ENCODE peak calls at places on chromosomes 13 and 19, in seven cellular contexts. M is upper lobe of right lung; L is fibroblast of lung; S is psoas muscle; W is IMR-90; O is neural progenitor cell; Z is effector memory CD4-positive, alpha-beta T cell. U is an unnamed sample.

GRCh38 chr19:34295103-34295502 is 40.7 kb downstream of the GARRE1 start:
- DNase-seq in W (no peak), L (no peak), M (no peak), S (no peak), Z (no peak), O (no peak), U (no peak)

GRCh38 chr19:39645800-39646411 is 9.8 kb upstream of the LGALS16 start:
- DNase-seq in S (no peak), O (peak; percentile 48), L (peak; percentile 20), Z (no peak), W (peak; percentile 15), M (no peak), U (peak; percentile 50)

GRCh38 chr13:42394361-42395065 is 122.6 kb downstream of the AKAP11 start:
- DNase-seq in S (no peak), O (no peak), M (no peak), W (no peak), L (no peak), Z (no peak), U (no peak)

GRCh38 chr13:80082396-80083096 is 258.4 kb downstream of the SPRY2 start:
- DNase-seq in W (peak; percentile 74), S (no peak), O (no peak), L (peak; percentile 91), M (no peak), Z (no peak), U (no peak)

GRCh38 chr13:20369886-20370361 is 137.8 kb upstream of the GJB6 start:
- DNase-seq in O (no peak), Z (no peak), S (no peak), W (no peak), L (peak; percentile 20), M (no peak), U (no peak)

GRCh38 chr13:41546372-41547252 is 89.3 kb downstream of the RGCC start:
- DNase-seq in Z (no peak), S (no peak), W (peak; percentile 89), M (no peak), L (peak; percentile 94), O (no peak), U (no peak)

GRCh38 chr13:62875118-62875640 is 1459.5 kb upstream of the PCDH20 start:
- DNase-seq in O (no peak), S (no peak), W (no peak), M (no peak), Z (no peak), L (no peak), U (no peak)

GRCh38 chr13:73090812-73091187 is 32.0 kb downstream of the KLF5 start:
- DNase-seq in Z (no peak), W (no peak), O (no peak), L (no peak), S (no peak), M (no peak), U (no peak)

GRCh38 chr13:52969373-52969772 is 59.2 kb upstream of the OLFM4 start:
- DNase-seq in Z (no peak), M (no peak), L (no peak), W (no peak), S (no peak), O (no peak), U (no peak)

GRCh38 chr13:102983496-102983895 is 82.7 kb downstream of the SLC10A2 start:
- DNase-seq in Z (no peak), W (no peak), O (no peak), S (no peak), M (no peak), L (no peak), U (no peak)

GRCh38 chr19:29446331-29446730 is 79.5 kb upstream of the VSTM2B start:
- DNase-seq in L (no peak), O (no peak), M (no peak), W (no peak), S (no peak), Z (no peak), U (no peak)

GRCh38 chr19:29690842-29691241 is 24.2 kb downstream of the C19orf12 start:
- DNase-seq in M (no peak), S (no peak), O (peak; percentile 37), L (peak; percentile 34), Z (no peak), W (peak; percentile 49), U (peak; percentile 43)

GRCh38 chr13:104869501-104869900 is 1666.0 kb downstream of the EFNB2 start:
- DNase-seq in Z (no peak), O (no peak), W (no peak), L (peak; percentile 63), M (no peak), S (no peak), U (no peak)

GRCh38 chr13:79245937-79246574 is 160.0 kb downstream of the RBM26 start:
- DNase-seq in W (no peak), Z (no peak), L (no peak), M (no peak), S (no peak), O (no peak), U (no peak)

GRCh38 chr13:110116072-110116487 is 190.9 kb downstream of the COL4A1 start:
- DNase-seq in M (peak; percentile 83), O (peak; percentile 86), Z (no peak), S (peak; percentile 70), L (no peak), W (peak; percentile 60), U (peak; percentile 79)

GRCh38 chr13:65638572-65639168 is 1591.5 kb downstream of the PCDH9 start:
- DNase-seq in L (peak; percentile 52), M (no peak), O (peak; percentile 47), S (no peak), W (peak; percentile 63), Z (no peak), U (peak; percentile 44)

DNA sequence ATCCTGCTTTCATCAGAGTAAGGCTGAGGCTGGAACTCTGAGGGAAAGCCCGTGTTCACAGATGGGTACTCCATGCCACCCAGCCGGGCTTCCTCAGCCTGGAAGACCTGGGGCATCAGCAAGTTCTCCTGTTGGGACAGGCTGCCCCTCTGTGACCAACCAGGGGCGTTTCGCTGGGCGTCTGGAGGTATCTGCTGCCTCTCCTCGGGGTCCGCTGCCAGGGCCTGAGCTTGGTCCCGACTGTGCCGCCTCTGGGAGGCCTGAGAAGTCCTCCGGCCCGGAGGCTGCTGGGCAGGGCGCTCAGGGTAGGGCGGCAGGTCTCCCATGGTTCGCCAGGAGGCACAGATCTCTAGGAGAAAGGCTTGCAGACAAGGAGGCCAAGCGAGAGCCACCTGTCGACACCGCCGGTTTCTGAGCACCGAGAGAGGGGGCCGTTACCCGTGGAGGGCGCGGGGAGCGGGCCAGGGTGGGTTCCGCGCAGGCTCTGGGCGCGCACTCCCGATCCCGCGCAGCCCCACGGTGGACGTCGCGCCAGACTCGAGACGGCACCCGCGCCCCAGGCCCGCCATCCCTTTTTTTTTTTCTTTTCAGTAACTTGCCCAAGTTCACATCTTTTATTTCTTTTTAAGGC is at the start of gene RSPH6A:
- DNase-seq in S (no peak), O (peak; percentile 34), Z (no peak), M (no peak), W (no peak), L (no peak), U (no peak)
- H3K4me3 ChIP-seq in S (peak within 1 kb of the TSS; percentile 49), O (peak within 1 kb of the TSS; percentile 44), Z (no peak within 1 kb of the TSS), M (peak within 1 kb of the TSS; percentile 25), W (no peak within 1 kb of the TSS), L (no peak within 1 kb of the TSS), U (no peak within 1 kb of the TSS)

GRCh38 chr19:10855879-10856522 is 7.8 kb downstream of the C19orf38 start:
- DNase-seq in S (no peak), M (no peak), W (no peak), Z (no peak), O (peak; percentile 44), L (no peak), U (no peak)

GRCh38 chr19:10854350-10855089 is 6.3 kb downstream of the C19orf38 start:
- DNase-seq in W (no peak), M (no peak), S (no peak), L (no peak), Z (no peak), O (no peak), U (no peak)

GRCh38 chr19:10862561-10863106 is 8.7 kb upstream of the CARM1 start:
- DNase-seq in L (no peak), M (no peak), S (no peak), Z (no peak), W (no peak), O (no peak), U (no peak)

GRCh38 chr19:10861118-10861651 is 10.2 kb upstream of the CARM1 start:
- DNase-seq in S (no peak), W (no peak), Z (no peak), O (peak; percentile 45), L (no peak), M (no peak), U (peak; percentile 26)

GRCh38 chr19:10858204-10858828 is 10.1 kb downstream of the C19orf38 start:
- DNase-seq in L (no peak), W (no peak), Z (no peak), S (no peak), O (peak; percentile 72), M (no peak), U (no peak)
- H3K36me3 ChIP-seq in L (no peaks in the 10 kb centered on the region), W (no peaks in the 10 kb centered on the region), Z (no peaks in the 10 kb centered on the region), S (no peaks in the 10 kb centered on the region), O (no peaks in the 10 kb centered on the region), M (no peaks in the 10 kb centered on the region), U (no peaks in the 10 kb centered on the region)

GRCh38 chr13:26017932-26018690 is 33.7 kb downstream of the SHISA2 start:
- DNase-seq in M (no peak), O (no peak), L (peak; percentile 48), W (no peak), Z (no peak), S (no peak), U (no peak)

GRCh38 chr13:26017196-26017921 is 34.5 kb downstream of the SHISA2 start:
- DNase-seq in O (no peak), Z (no peak), S (no peak), L (peak; percentile 60), W (no peak), M (peak; percentile 83), U (no peak)

GRCh38 chr13:26019881-26020535 is 31.8 kb downstream of the SHISA2 start:
- DNase-seq in M (no peak), Z (no peak), S (no peak), O (no peak), L (peak; percentile 89), W (peak; percentile 63), U (no peak)

GRCh38 chr13:26020536-26021290 is 31.1 kb downstream of the SHISA2 start:
- DNase-seq in W (no peak), Z (no peak), O (no peak), L (no peak), M (no peak), S (no peak), U (no peak)

GRCh38 chr13:26019241-26019640 is 32.6 kb downstream of the SHISA2 start:
- DNase-seq in W (no peak), L (no peak), Z (no peak), M (no peak), O (no peak), S (no peak), U (no peak)
- H3K4me1 ChIP-seq in W (no peaks in the 10 kb centered on the region), L (no peaks in the 10 kb centered on the region), Z (no peaks in the 10 kb centered on the region), M (peaks cover 28% of the 10 kb centered on the region), O (peaks cover 13% of the 10 kb centered on the region), S (peaks cover 34% of the 10 kb centered on the region), U (peaks cover 12% of the 10 kb centered on the region)

GRCh38 chr19:10251792-10252694 is at the start of gene MRPL4:
- DNase-seq in M (peak; percentile 95), W (peak; percentile 99), S (peak; percentile 95), L (peak; percentile 99), Z (peak; percentile 91), O (peak; percentile 98), U (peak; percentile 99)

GRCh38 chr19:10243606-10244005 is 8.4 kb upstream of the MRPL4 start:
- DNase-seq in O (no peak), L (no peak), M (no peak), S (no peak), Z (no peak), W (no peak), U (no peak)

DNA sequence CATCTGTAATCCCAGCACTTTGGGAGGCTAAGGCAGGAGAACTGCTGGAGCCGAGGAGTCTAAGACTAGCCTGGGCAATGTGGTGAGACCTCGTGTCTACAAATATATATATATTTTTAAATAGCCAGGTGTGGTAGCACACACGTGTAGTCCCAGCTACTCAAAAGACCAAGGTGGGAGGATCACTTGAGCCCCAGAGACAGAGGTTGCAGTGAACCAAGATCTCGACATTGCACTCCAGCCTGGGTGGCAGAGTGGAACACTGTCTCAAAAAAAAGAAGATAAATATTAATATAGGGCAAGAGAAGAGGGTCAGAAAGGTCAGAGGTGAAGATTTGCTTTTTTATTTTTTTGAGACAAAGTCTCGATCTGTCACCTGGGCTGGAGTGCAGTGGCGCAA is 5.5 kb upstream of the MRPL4 start:
- DNase-seq in Z (no peak), O (no peak), W (no peak), L (no peak), S (no peak), M (no peak), U (no peak)
- H3K4me3 ChIP-seq in Z (no peak overlapping the region), O (no peak overlapping the region), W (no peak overlapping the region), L (no peak overlapping the region), S (no peak overlapping the region), M (no peak overlapping the region), U (no peak overlapping the region)

U was measured in HAP-1.